ENCODE peak calls at places on chromosome 22, in nine cellular contexts. One of them, this sample, is unnamed.

GRCh38 chr22:23834830-23835772 is 3.7 kb downstream of the DERL3 start:
- DNase-seq in A549: no peak
- DNase-seq in NCI-H2171: no peak
- DNase-seq in brain microvascular endothelial cell: no peak
- DNase-seq in activated CD4-positive, alpha-beta T cell treated with anti-CD3 and anti-CD28 coated beads, Interleukin-2, amount 10 ng/mL, durations not matched to agents 7 days and 5 days: no peak
- DNase-seq in GM03348: no peak
- DNase-seq in mesenchymal stem cell: no peak
- DNase-seq in neural progenitor cell: no peak
- DNase-seq in activated T-helper 1 cell treated with anti-CD3 and anti-CD28 coated beads, Interleukin-12 subunit alpha, Interleukin-12 subunit beta, Interleukin-2, Interleukin-4 antibody, amounts not matched to agents 30 ng/mL and 10 ng/mL and 1 ng/mL, durations not matched to agents 14 hours and 24 hours and 36 hours: no peak
- DNase-seq in this sample: no peak

GRCh38 chr22:23237201-23237798 is 57.0 kb downstream of the BCR start:
- DNase-seq in neural progenitor cell: peak; percentile 77
- DNase-seq in mesenchymal stem cell: peak; percentile 43
- DNase-seq in NCI-H2171: peak; percentile 98
- DNase-seq in A549: no peak
- DNase-seq in GM03348: no peak
- DNase-seq in brain microvascular endothelial cell: no peak
- DNase-seq in activated T-helper 1 cell treated with anti-CD3 and anti-CD28 coated beads, Interleukin-12 subunit alpha, Interleukin-12 subunit beta, Interleukin-2, Interleukin-4 antibody, amounts not matched to agents 30 ng/mL and 10 ng/mL and 1 ng/mL, durations not matched to agents 14 hours and 24 hours and 36 hours: no peak
- DNase-seq in activated CD4-positive, alpha-beta T cell treated with anti-CD3 and anti-CD28 coated beads, Interleukin-2, amount 10 ng/mL, durations not matched to agents 7 days and 5 days: no peak
- DNase-seq in this sample: no peak

GRCh38 chr22:29313126-29314071 is 2.1 kb downstream of the RASL10A start:
- DNase-seq in NCI-H2171: no peak
- DNase-seq in GM03348: peak; percentile 49
- DNase-seq in A549: peak; percentile 70
- DNase-seq in activated T-helper 1 cell treated with anti-CD3 and anti-CD28 coated beads, Interleukin-12 subunit alpha, Interleukin-12 subunit beta, Interleukin-2, Interleukin-4 antibody, amounts not matched to agents 30 ng/mL and 10 ng/mL and 1 ng/mL, durations not matched to agents 14 hours and 24 hours and 36 hours: no peak
- DNase-seq in neural progenitor cell: peak; percentile 68
- DNase-seq in activated CD4-positive, alpha-beta T cell treated with anti-CD3 and anti-CD28 coated beads, Interleukin-2, amount 10 ng/mL, durations not matched to agents 7 days and 5 days: no peak
- DNase-seq in brain microvascular endothelial cell: no peak
- DNase-seq in mesenchymal stem cell: peak; percentile 10
- DNase-seq in this sample: no peak

GRCh38 chr22:23831781-23832180 is 7.0 kb downstream of the DERL3 start:
- DNase-seq in mesenchymal stem cell: no peak
- DNase-seq in NCI-H2171: no peak
- DNase-seq in neural progenitor cell: no peak
- DNase-seq in A549: no peak
- DNase-seq in brain microvascular endothelial cell: no peak
- DNase-seq in activated T-helper 1 cell treated with anti-CD3 and anti-CD28 coated beads, Interleukin-12 subunit alpha, Interleukin-12 subunit beta, Interleukin-2, Interleukin-4 antibody, amounts not matched to agents 30 ng/mL and 10 ng/mL and 1 ng/mL, durations not matched to agents 14 hours and 24 hours and 36 hours: no peak
- DNase-seq in activated CD4-positive, alpha-beta T cell treated with anti-CD3 and anti-CD28 coated beads, Interleukin-2, amount 10 ng/mL, durations not matched to agents 7 days and 5 days: no peak
- DNase-seq in GM03348: no peak
- DNase-seq in this sample: no peak

GRCh38 chr22:33210129-33210784 is 152.1 kb upstream of the SYN3 start:
- DNase-seq in mesenchymal stem cell: peak; percentile 30
- DNase-seq in brain microvascular endothelial cell: peak; percentile 11
- DNase-seq in neural progenitor cell: peak; percentile 64
- DNase-seq in GM03348: peak; percentile 80
- DNase-seq in A549: peak; percentile 41
- DNase-seq in NCI-H2171: peak; percentile 29
- DNase-seq in activated CD4-positive, alpha-beta T cell treated with anti-CD3 and anti-CD28 coated beads, Interleukin-2, amount 10 ng/mL, durations not matched to agents 7 days and 5 days: peak; percentile 28
- DNase-seq in activated T-helper 1 cell treated with anti-CD3 and anti-CD28 coated beads, Interleukin-12 subunit alpha, Interleukin-12 subunit beta, Interleukin-2, Interleukin-4 antibody, amounts not matched to agents 30 ng/mL and 10 ng/mL and 1 ng/mL, durations not matched to agents 14 hours and 24 hours and 36 hours: peak; percentile 6
- DNase-seq in this sample: no peak

GRCh38 chr22:39520054-39520873 is at the start of gene ATF4:
- DNase-seq in activated CD4-positive, alpha-beta T cell treated with anti-CD3 and anti-CD28 coated beads, Interleukin-2, amount 10 ng/mL, durations not matched to agents 7 days and 5 days: peak; percentile 98
- DNase-seq in mesenchymal stem cell: peak; percentile 100
- DNase-seq in NCI-H2171: peak; percentile 99
- DNase-seq in GM03348: peak; percentile 97
- DNase-seq in neural progenitor cell: peak; percentile 99
- DNase-seq in A549: peak; percentile 99
- DNase-seq in activated T-helper 1 cell treated with anti-CD3 and anti-CD28 coated beads, Interleukin-12 subunit alpha, Interleukin-12 subunit beta, Interleukin-2, Interleukin-4 antibody, amounts not matched to agents 30 ng/mL and 10 ng/mL and 1 ng/mL, durations not matched to agents 14 hours and 24 hours and 36 hours: peak; percentile 96
- DNase-seq in brain microvascular endothelial cell: peak; percentile 99
- DNase-seq in this sample: peak; percentile 96

GRCh38 chr22:19874307-19875060 is 19.8 kb upstream of the GNB1L start:
- DNase-seq in activated T-helper 1 cell treated with anti-CD3 and anti-CD28 coated beads, Interleukin-12 subunit alpha, Interleukin-12 subunit beta, Interleukin-2, Interleukin-4 antibody, amounts not matched to agents 30 ng/mL and 10 ng/mL and 1 ng/mL, durations not matched to agents 14 hours and 24 hours and 36 hours: no peak
- DNase-seq in activated CD4-positive, alpha-beta T cell treated with anti-CD3 and anti-CD28 coated beads, Interleukin-2, amount 10 ng/mL, durations not matched to agents 7 days and 5 days: peak; percentile 47
- DNase-seq in mesenchymal stem cell: no peak
- DNase-seq in brain microvascular endothelial cell: no peak
- DNase-seq in GM03348: no peak
- DNase-seq in NCI-H2171: peak; percentile 36
- DNase-seq in neural progenitor cell: peak; percentile 88
- DNase-seq in A549: no peak
- DNase-seq in this sample: peak; percentile 42

GRCh38 chr22:49855491-49855911 is 1.9 kb downstream of the ZBED4 start:
- DNase-seq in activated T-helper 1 cell treated with anti-CD3 and anti-CD28 coated beads, Interleukin-12 subunit alpha, Interleukin-12 subunit beta, Interleukin-2, Interleukin-4 antibody, amounts not matched to agents 30 ng/mL and 10 ng/mL and 1 ng/mL, durations not matched to agents 14 hours and 24 hours and 36 hours: no peak
- DNase-seq in GM03348: no peak
- DNase-seq in NCI-H2171: no peak
- DNase-seq in activated CD4-positive, alpha-beta T cell treated with anti-CD3 and anti-CD28 coated beads, Interleukin-2, amount 10 ng/mL, durations not matched to agents 7 days and 5 days: no peak
- DNase-seq in A549: no peak
- DNase-seq in brain microvascular endothelial cell: no peak
- DNase-seq in neural progenitor cell: no peak
- DNase-seq in mesenchymal stem cell: peak; percentile 53
- DNase-seq in this sample: no peak

GRCh38 chr22:39622881-39623367 is 52.4 kb downstream of the CACNA1I start:
- DNase-seq in NCI-H2171: no peak
- DNase-seq in neural progenitor cell: peak; percentile 75
- DNase-seq in activated T-helper 1 cell treated with anti-CD3 and anti-CD28 coated beads, Interleukin-12 subunit alpha, Interleukin-12 subunit beta, Interleukin-2, Interleukin-4 antibody, amounts not matched to agents 30 ng/mL and 10 ng/mL and 1 ng/mL, durations not matched to agents 14 hours and 24 hours and 36 hours: peak; percentile 42
- DNase-seq in activated CD4-positive, alpha-beta T cell treated with anti-CD3 and anti-CD28 coated beads, Interleukin-2, amount 10 ng/mL, durations not matched to agents 7 days and 5 days: peak; percentile 68
- DNase-seq in A549: peak; percentile 46
- DNase-seq in brain microvascular endothelial cell: peak; percentile 25
- DNase-seq in GM03348: peak; percentile 63
- DNase-seq in mesenchymal stem cell: no peak
- DNase-seq in this sample: peak; percentile 59

GRCh38 chr22:45777046-45777851 is 105.6 kb downstream of the ATXN10 start:
- DNase-seq in activated T-helper 1 cell treated with anti-CD3 and anti-CD28 coated beads, Interleukin-12 subunit alpha, Interleukin-12 subunit beta, Interleukin-2, Interleukin-4 antibody, amounts not matched to agents 30 ng/mL and 10 ng/mL and 1 ng/mL, durations not matched to agents 14 hours and 24 hours and 36 hours: no peak
- DNase-seq in neural progenitor cell: no peak
- DNase-seq in brain microvascular endothelial cell: no peak
- DNase-seq in A549: peak; percentile 81
- DNase-seq in activated CD4-positive, alpha-beta T cell treated with anti-CD3 and anti-CD28 coated beads, Interleukin-2, amount 10 ng/mL, durations not matched to agents 7 days and 5 days: no peak
- DNase-seq in NCI-H2171: no peak
- DNase-seq in mesenchymal stem cell: no peak
- DNase-seq in GM03348: no peak
- DNase-seq in this sample: no peak

GRCh38 chr22:36461665-36462474 is 19.6 kb downstream of the TXN2 start:
- DNase-seq in activated T-helper 1 cell treated with anti-CD3 and anti-CD28 coated beads, Interleukin-12 subunit alpha, Interleukin-12 subunit beta, Interleukin-2, Interleukin-4 antibody, amounts not matched to agents 30 ng/mL and 10 ng/mL and 1 ng/mL, durations not matched to agents 14 hours and 24 hours and 36 hours: no peak
- DNase-seq in A549: peak; percentile 90
- DNase-seq in neural progenitor cell: no peak
- DNase-seq in activated CD4-positive, alpha-beta T cell treated with anti-CD3 and anti-CD28 coated beads, Interleukin-2, amount 10 ng/mL, durations not matched to agents 7 days and 5 days: no peak
- DNase-seq in GM03348: peak; percentile 84
- DNase-seq in brain microvascular endothelial cell: peak; percentile 86
- DNase-seq in mesenchymal stem cell: peak; percentile 94
- DNase-seq in NCI-H2171: peak; percentile 96
- DNase-seq in this sample: no peak

GRCh38 chr22:39574779-39575551 is 4.4 kb downstream of the CACNA1I start:
- DNase-seq in activated CD4-positive, alpha-beta T cell treated with anti-CD3 and anti-CD28 coated beads, Interleukin-2, amount 10 ng/mL, durations not matched to agents 7 days and 5 days: no peak
- DNase-seq in NCI-H2171: no peak
- DNase-seq in GM03348: peak; percentile 84
- DNase-seq in brain microvascular endothelial cell: peak; percentile 88
- DNase-seq in mesenchymal stem cell: peak; percentile 88
- DNase-seq in A549: peak; percentile 54
- DNase-seq in activated T-helper 1 cell treated with anti-CD3 and anti-CD28 coated beads, Interleukin-12 subunit alpha, Interleukin-12 subunit beta, Interleukin-2, Interleukin-4 antibody, amounts not matched to agents 30 ng/mL and 10 ng/mL and 1 ng/mL, durations not matched to agents 14 hours and 24 hours and 36 hours: no peak
- DNase-seq in neural progenitor cell: no peak
- DNase-seq in this sample: no peak

GRCh38 chr22:36383110-36383581 is 4.6 kb downstream of the MYH9 start:
- DNase-seq in A549: no peak
- DNase-seq in mesenchymal stem cell: peak; percentile 87
- DNase-seq in activated T-helper 1 cell treated with anti-CD3 and anti-CD28 coated beads, Interleukin-12 subunit alpha, Interleukin-12 subunit beta, Interleukin-2, Interleukin-4 antibody, amounts not matched to agents 30 ng/mL and 10 ng/mL and 1 ng/mL, durations not matched to agents 14 hours and 24 hours and 36 hours: peak; percentile 55
- DNase-seq in NCI-H2171: no peak
- DNase-seq in activated CD4-positive, alpha-beta T cell treated with anti-CD3 and anti-CD28 coated beads, Interleukin-2, amount 10 ng/mL, durations not matched to agents 7 days and 5 days: peak; percentile 72
- DNase-seq in GM03348: peak; percentile 57
- DNase-seq in brain microvascular endothelial cell: peak; percentile 73
- DNase-seq in neural progenitor cell: no peak
- DNase-seq in this sample: peak; percentile 57

GRCh38 chr22:20834725-20835124 is 23.9 kb downstream of the PI4KA start:
- DNase-seq in mesenchymal stem cell: no peak
- DNase-seq in activated CD4-positive, alpha-beta T cell treated with anti-CD3 and anti-CD28 coated beads, Interleukin-2, amount 10 ng/mL, durations not matched to agents 7 days and 5 days: no peak
- DNase-seq in neural progenitor cell: no peak
- DNase-seq in GM03348: no peak
- DNase-seq in NCI-H2171: no peak
- DNase-seq in brain microvascular endothelial cell: no peak
- DNase-seq in A549: no peak
- DNase-seq in activated T-helper 1 cell treated with anti-CD3 and anti-CD28 coated beads, Interleukin-12 subunit alpha, Interleukin-12 subunit beta, Interleukin-2, Interleukin-4 antibody, amounts not matched to agents 30 ng/mL and 10 ng/mL and 1 ng/mL, durations not matched to agents 14 hours and 24 hours and 36 hours: no peak
- DNase-seq in this sample: no peak

GRCh38 chr22:24554316-24555159 is at the start of gene GUCD1:
- DNase-seq in NCI-H2171: no peak
- DNase-seq in mesenchymal stem cell: peak; percentile 72
- DNase-seq in GM03348: peak; percentile 40
- DNase-seq in neural progenitor cell: peak; percentile 55
- DNase-seq in activated T-helper 1 cell treated with anti-CD3 and anti-CD28 coated beads, Interleukin-12 subunit alpha, Interleukin-12 subunit beta, Interleukin-2, Interleukin-4 antibody, amounts not matched to agents 30 ng/mL and 10 ng/mL and 1 ng/mL, durations not matched to agents 14 hours and 24 hours and 36 hours: peak; percentile 25
- DNase-seq in brain microvascular endothelial cell: peak; percentile 37
- DNase-seq in activated CD4-positive, alpha-beta T cell treated with anti-CD3 and anti-CD28 coated beads, Interleukin-2, amount 10 ng/mL, durations not matched to agents 7 days and 5 days: peak; percentile 39
- DNase-seq in A549: no peak
- DNase-seq in this sample: no peak

GRCh38 chr22:19131685-19132015 is 542 bp downstream of the TSSK2 start:
- DNase-seq in A549: no peak
- DNase-seq in mesenchymal stem cell: no peak
- DNase-seq in NCI-H2171: no peak
- DNase-seq in activated CD4-positive, alpha-beta T cell treated with anti-CD3 and anti-CD28 coated beads, Interleukin-2, amount 10 ng/mL, durations not matched to agents 7 days and 5 days: no peak
- DNase-seq in GM03348: no peak
- DNase-seq in neural progenitor cell: no peak
- DNase-seq in activated T-helper 1 cell treated with anti-CD3 and anti-CD28 coated beads, Interleukin-12 subunit alpha, Interleukin-12 subunit beta, Interleukin-2, Interleukin-4 antibody, amounts not matched to agents 30 ng/mL and 10 ng/mL and 1 ng/mL, durations not matched to agents 14 hours and 24 hours and 36 hours: no peak
- DNase-seq in brain microvascular endothelial cell: no peak
- DNase-seq in this sample: no peak

GRCh38 chr22:29139965-29140782 is 65.5 kb upstream of the EMID1 start:
- DNase-seq in mesenchymal stem cell: peak; percentile 49
- DNase-seq in neural progenitor cell: no peak
- DNase-seq in NCI-H2171: no peak
- DNase-seq in GM03348: peak; percentile 45
- DNase-seq in activated CD4-positive, alpha-beta T cell treated with anti-CD3 and anti-CD28 coated beads, Interleukin-2, amount 10 ng/mL, durations not matched to agents 7 days and 5 days: no peak
- DNase-seq in activated T-helper 1 cell treated with anti-CD3 and anti-CD28 coated beads, Interleukin-12 subunit alpha, Interleukin-12 subunit beta, Interleukin-2, Interleukin-4 antibody, amounts not matched to agents 30 ng/mL and 10 ng/mL and 1 ng/mL, durations not matched to agents 14 hours and 24 hours and 36 hours: no peak
- DNase-seq in brain microvascular endothelial cell: no peak
- DNase-seq in A549: no peak
- DNase-seq in this sample: no peak

GRCh38 chr22:28116261-28116673 is 197.2 kb upstream of the PITPNB start:
- DNase-seq in GM03348: peak; percentile 86
- DNase-seq in activated CD4-positive, alpha-beta T cell treated with anti-CD3 and anti-CD28 coated beads, Interleukin-2, amount 10 ng/mL, durations not matched to agents 7 days and 5 days: no peak
- DNase-seq in mesenchymal stem cell: peak; percentile 66
- DNase-seq in A549: peak; percentile 19
- DNase-seq in NCI-H2171: no peak
- DNase-seq in neural progenitor cell: no peak
- DNase-seq in activated T-helper 1 cell treated with anti-CD3 and anti-CD28 coated beads, Interleukin-12 subunit alpha, Interleukin-12 subunit beta, Interleukin-2, Interleukin-4 antibody, amounts not matched to agents 30 ng/mL and 10 ng/mL and 1 ng/mL, durations not matched to agents 14 hours and 24 hours and 36 hours: no peak
- DNase-seq in brain microvascular endothelial cell: peak; percentile 86
- DNase-seq in this sample: no peak

GRCh38 chr22:38730411-38730871 is 24.7 kb downstream of the GTPBP1 start:
- DNase-seq in activated T-helper 1 cell treated with anti-CD3 and anti-CD28 coated beads, Interleukin-12 subunit alpha, Interleukin-12 subunit beta, Interleukin-2, Interleukin-4 antibody, amounts not matched to agents 30 ng/mL and 10 ng/mL and 1 ng/mL, durations not matched to agents 14 hours and 24 hours and 36 hours: no peak
- DNase-seq in neural progenitor cell: no peak
- DNase-seq in activated CD4-positive, alpha-beta T cell treated with anti-CD3 and anti-CD28 coated beads, Interleukin-2, amount 10 ng/mL, durations not matched to agents 7 days and 5 days: no peak
- DNase-seq in A549: no peak
- DNase-seq in NCI-H2171: no peak
- DNase-seq in mesenchymal stem cell: no peak
- DNase-seq in GM03348: no peak
- DNase-seq in brain microvascular endothelial cell: no peak
- DNase-seq in this sample: no peak

GRCh38 chr22:20141186-20142077 is 9.4 kb downstream of the CCDC188 start:
- DNase-seq in GM03348: peak; percentile 81
- DNase-seq in A549: no peak
- DNase-seq in brain microvascular endothelial cell: peak; percentile 48
- DNase-seq in activated CD4-positive, alpha-beta T cell treated with anti-CD3 and anti-CD28 coated beads, Interleukin-2, amount 10 ng/mL, durations not matched to agents 7 days and 5 days: no peak
- DNase-seq in neural progenitor cell: no peak
- DNase-seq in NCI-H2171: no peak
- DNase-seq in activated T-helper 1 cell treated with anti-CD3 and anti-CD28 coated beads, Interleukin-12 subunit alpha, Interleukin-12 subunit beta, Interleukin-2, Interleukin-4 antibody, amounts not matched to agents 30 ng/mL and 10 ng/mL and 1 ng/mL, durations not matched to agents 14 hours and 24 hours and 36 hours: no peak
- DNase-seq in mesenchymal stem cell: peak; percentile 49
- DNase-seq in this sample: no peak

GRCh38 chr22:37843746-37844089 is 416 bp downstream of the ANKRD54 start:
- DNase-seq in GM03348: peak; percentile 83
- DNase-seq in brain microvascular endothelial cell: no peak
- DNase-seq in activated CD4-positive, alpha-beta T cell treated with anti-CD3 and anti-CD28 coated beads, Interleukin-2, amount 10 ng/mL, durations not matched to agents 7 days and 5 days: no peak
- DNase-seq in mesenchymal stem cell: peak; percentile 66
- DNase-seq in A549: no peak
- DNase-seq in NCI-H2171: peak; percentile 38
- DNase-seq in neural progenitor cell: no peak
- DNase-seq in activated T-helper 1 cell treated with anti-CD3 and anti-CD28 coated beads, Interleukin-12 subunit alpha, Interleukin-12 subunit beta, Interleukin-2, Interleukin-4 antibody, amounts not matched to agents 30 ng/mL and 10 ng/mL and 1 ng/mL, durations not matched to agents 14 hours and 24 hours and 36 hours: no peak
- DNase-seq in this sample: no peak

GRCh38 chr22:22931557-22932270 is 44.1 kb downstream of the IGLL5 start:
- DNase-seq in activated CD4-positive, alpha-beta T cell treated with anti-CD3 and anti-CD28 coated beads, Interleukin-2, amount 10 ng/mL, durations not matched to agents 7 days and 5 days: no peak
- DNase-seq in NCI-H2171: no peak
- DNase-seq in neural progenitor cell: no peak
- DNase-seq in mesenchymal stem cell: no peak
- DNase-seq in A549: no peak
- DNase-seq in brain microvascular endothelial cell: no peak
- DNase-seq in GM03348: no peak
- DNase-seq in activated T-helper 1 cell treated with anti-CD3 and anti-CD28 coated beads, Interleukin-12 subunit alpha, Interleukin-12 subunit beta, Interleukin-2, Interleukin-4 antibody, amounts not matched to agents 30 ng/mL and 10 ng/mL and 1 ng/mL, durations not matched to agents 14 hours and 24 hours and 36 hours: no peak
- DNase-seq in this sample: no peak

GRCh38 chr22:37842015-37842793 is 1.9 kb downstream of the ANKRD54 start:
- DNase-seq in brain microvascular endothelial cell: no peak
- DNase-seq in activated T-helper 1 cell treated with anti-CD3 and anti-CD28 coated beads, Interleukin-12 subunit alpha, Interleukin-12 subunit beta, Interleukin-2, Interleukin-4 antibody, amounts not matched to agents 30 ng/mL and 10 ng/mL and 1 ng/mL, durations not matched to agents 14 hours and 24 hours and 36 hours: no peak
- DNase-seq in NCI-H2171: no peak
- DNase-seq in neural progenitor cell: no peak
- DNase-seq in GM03348: no peak
- DNase-seq in activated CD4-positive, alpha-beta T cell treated with anti-CD3 and anti-CD28 coated beads, Interleukin-2, amount 10 ng/mL, durations not matched to agents 7 days and 5 days: no peak
- DNase-seq in A549: no peak
- DNase-seq in mesenchymal stem cell: no peak
- DNase-seq in this sample: no peak

GRCh38 chr22:35523167-35523928 is 17.3 kb upstream of the RASD2 start:
- DNase-seq in activated CD4-positive, alpha-beta T cell treated with anti-CD3 and anti-CD28 coated beads, Interleukin-2, amount 10 ng/mL, durations not matched to agents 7 days and 5 days: no peak
- DNase-seq in A549: no peak
- DNase-seq in activated T-helper 1 cell treated with anti-CD3 and anti-CD28 coated beads, Interleukin-12 subunit alpha, Interleukin-12 subunit beta, Interleukin-2, Interleukin-4 antibody, amounts not matched to agents 30 ng/mL and 10 ng/mL and 1 ng/mL, durations not matched to agents 14 hours and 24 hours and 36 hours: no peak
- DNase-seq in neural progenitor cell: no peak
- DNase-seq in NCI-H2171: peak; percentile 44
- DNase-seq in mesenchymal stem cell: no peak
- DNase-seq in GM03348: no peak
- DNase-seq in brain microvascular endothelial cell: no peak
- DNase-seq in this sample: no peak

GRCh38 chr22:32708835-32709234 is 92.7 kb upstream of the TIMP3 start:
- DNase-seq in activated CD4-positive, alpha-beta T cell treated with anti-CD3 and anti-CD28 coated beads, Interleukin-2, amount 10 ng/mL, durations not matched to agents 7 days and 5 days: no peak
- DNase-seq in mesenchymal stem cell: no peak
- DNase-seq in neural progenitor cell: no peak
- DNase-seq in A549: no peak
- DNase-seq in activated T-helper 1 cell treated with anti-CD3 and anti-CD28 coated beads, Interleukin-12 subunit alpha, Interleukin-12 subunit beta, Interleukin-2, Interleukin-4 antibody, amounts not matched to agents 30 ng/mL and 10 ng/mL and 1 ng/mL, durations not matched to agents 14 hours and 24 hours and 36 hours: no peak
- DNase-seq in NCI-H2171: no peak
- DNase-seq in GM03348: peak; percentile 78
- DNase-seq in brain microvascular endothelial cell: no peak
- DNase-seq in this sample: no peak

This sample was measured in central memory CD4-positive, alpha-beta T cell.